ENCODE peak calls at places on chromosomes 16 and 17, in eight cellular contexts. Z is stomach, C is foreskin keratinocyte, M is cardiac muscle cell, Q is astrocyte, E is RWPE2, H is iPS DF 6.9, N is aorta. K is an unnamed sample. For H3K4me1, the result is how much of the 10 kb centered on the place peaks cover.

GRCh38 chr17:35170968-35171771 is 23.0 kb downstream of the SLC35G3 start:
- DNase-seq in Z (no peak), C (no peak), M (no peak), Q (no peak), E (no peak), H (no peak), N (no peak), K (no peak)

GRCh38 chr17:69523252-69523861 is 108.9 kb downstream of the MAP2K6 start:
- DNase-seq in Z (no peak), C (peak), M (peak), Q (peak), E (no peak), H (peak), N (no peak), K (peak)

GRCh38 chr17:57861737-57862409 is 12.0 kb upstream of the MRPS23 start:
- DNase-seq in Z (peak), C (no peak), M (peak), Q (no peak), E (no peak), H (no peak), N (peak), K (no peak)

GRCh38 chr17:9035249-9035648 is 13.9 kb downstream of the NTN1 start:
- DNase-seq in Z (no peak), C (no peak), M (no peak), Q (no peak), E (no peak), H (no peak), N (no peak), K (no peak)

GRCh38 chr17:76630151-76630550 is 13.4 kb downstream of the ST6GALNAC1 start:
- DNase-seq in Z (no peak), C (no peak), M (no peak), Q (no peak), E (no peak), H (peak), N (no peak), K (no peak)

GRCh38 chr17:2081564-2081963 is 26.7 kb downstream of the HIC1 start:
- DNase-seq in Z (no peak), C (peak), M (no peak), Q (peak), E (no peak), H (no peak), N (no peak), K (no peak)

GRCh38 chr17:57463103-57463885 is 207.0 kb downstream of the MSI2 start:
- DNase-seq in Z (no peak), C (peak), M (no peak), Q (peak), E (no peak), H (no peak), N (peak), K (no peak)

GRCh38 chr16:48608871-48609452 is 1.0 kb downstream of the N4BP1 start:
- DNase-seq in Z (peak), C (no peak), M (no peak), Q (no peak), E (no peak), H (no peak), N (no peak), K (no peak)

GRCh38 chr17:29039764-29040598 is 3.0 kb upstream of the PIPOX start:
- DNase-seq in Z (no peak), C (peak), M (no peak), Q (peak), E (no peak), H (no peak), N (no peak), K (no peak)

GRCh38 chr17:1639549-1639948 is 6.0 kb downstream of the SCARF1 start:
- DNase-seq in Z (no peak), C (no peak), M (no peak), Q (no peak), E (no peak), H (no peak), N (no peak), K (no peak)

GRCh38 chr17:2262146-2262587 is 41.4 kb downstream of the SMG6 start:
- DNase-seq in Z (no peak), C (peak), M (no peak), Q (peak), E (no peak), H (no peak), N (no peak), K (no peak)

GRCh38 chr17:14833201-14833773 is 431.8 kb downstream of the PMP22 start:
- DNase-seq in Z (no peak), C (peak), M (no peak), Q (no peak), E (no peak), H (no peak), N (no peak), K (no peak)

GRCh38 chr17:42676424-42677011 is at the start of gene PLEKHH3:
- DNase-seq in Z (no peak), C (no peak), M (no peak), Q (no peak), E (no peak), H (no peak), N (no peak), K (no peak)

DNA sequence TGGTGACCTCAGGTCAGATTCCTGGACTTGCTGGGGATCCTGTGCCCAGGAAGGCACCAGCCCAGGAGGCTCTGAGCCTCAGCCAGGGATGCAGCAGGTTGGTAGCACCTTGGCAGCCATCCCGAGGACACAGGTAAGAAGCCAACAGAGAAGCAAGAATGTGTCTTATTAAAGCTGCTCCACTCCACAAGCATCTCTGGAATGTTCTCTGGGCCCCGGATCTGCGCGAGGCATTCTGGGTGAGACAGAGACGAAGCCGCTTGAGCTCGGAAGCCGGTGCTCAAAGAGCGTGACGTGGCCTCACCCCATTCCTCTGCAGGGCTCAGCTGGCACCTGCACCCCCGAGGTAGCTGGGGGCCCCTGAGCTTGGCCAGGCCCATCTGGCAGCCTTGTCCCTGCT is 3.0 kb upstream of the TEX19 start:
- DNase-seq in Z (peak), C (peak), M (no peak), Q (peak), E (peak), H (no peak), N (no peak), K (no peak)
- H3K4me1 ChIP-seq in Z (under half), C (under half), M (under half), Q (under half), E (under half), H (under half), N (under half), K (under half)

GRCh38 chr16:86156155-86156554 is 257.2 kb downstream of the IRF8 start:
- DNase-seq in Z (no peak), C (no peak), M (no peak), Q (no peak), E (no peak), H (no peak), N (no peak), K (no peak)

GRCh38 chr16:86145669-86146068 is 246.7 kb downstream of the IRF8 start:
- DNase-seq in Z (no peak), C (no peak), M (no peak), Q (no peak), E (no peak), H (no peak), N (no peak), K (no peak)

GRCh38 chr16:86150646-86151371 is 251.8 kb downstream of the IRF8 start:
- DNase-seq in Z (no peak), C (no peak), M (no peak), Q (no peak), E (no peak), H (no peak), N (no peak), K (no peak)

DNA sequence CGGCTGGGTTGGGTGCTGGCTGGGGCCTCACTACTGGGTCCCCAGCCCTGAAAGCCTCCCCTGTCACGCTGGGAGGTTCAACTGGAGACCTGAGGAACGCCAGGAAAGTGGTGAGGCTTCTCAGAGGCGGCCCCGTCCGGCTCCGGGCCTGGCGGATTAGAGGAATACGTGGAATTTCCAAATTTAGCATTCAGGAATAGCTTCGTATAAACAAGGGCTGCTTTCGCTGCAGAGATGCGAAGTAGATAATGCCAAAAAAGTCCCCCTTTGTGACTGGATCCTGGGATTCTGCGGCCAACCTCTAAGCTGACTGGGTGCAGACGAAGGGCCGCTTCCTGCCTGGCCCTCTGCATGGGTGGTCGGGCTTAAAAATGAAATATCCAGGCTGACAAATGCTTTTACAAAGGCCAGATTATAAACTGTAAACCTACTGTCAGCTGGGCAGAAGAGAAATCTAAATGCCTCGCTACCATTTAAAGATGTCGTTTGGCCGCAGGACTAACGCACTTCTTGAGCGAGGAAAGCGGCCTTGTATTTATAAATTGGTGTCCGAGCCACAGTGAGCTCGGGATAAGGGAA is 252.5 kb downstream of the IRF8 start:
- DNase-seq in Z (no peak), C (no peak), M (no peak), Q (no peak), E (no peak), H (no peak), N (no peak), K (no peak)
- H3K27ac ChIP-seq in Z (peak), C (no peak), M (no peak), Q (no peak), E (no peak), H (no peak), N (no peak), K (no peak)

DNA sequence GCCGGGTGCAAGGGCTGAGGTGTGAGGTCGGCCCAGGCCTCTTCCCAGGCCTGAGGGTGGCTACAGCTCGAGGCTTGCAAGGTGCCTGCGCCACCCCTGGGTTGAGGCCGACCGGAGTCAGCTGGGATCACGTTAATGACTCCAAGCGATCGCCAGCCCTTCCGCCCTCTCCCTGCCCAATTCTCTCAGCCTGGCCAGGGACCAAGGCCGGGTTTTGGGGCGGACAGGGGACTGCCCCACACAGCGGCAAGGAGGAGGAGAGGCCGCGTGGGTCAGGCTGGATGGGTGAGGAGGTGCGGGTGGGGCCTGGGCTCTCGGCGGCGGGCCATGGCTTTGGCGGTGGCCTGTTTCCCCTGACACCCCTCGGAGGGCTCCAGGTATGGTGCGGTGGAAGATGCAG is 3.2 kb upstream of the WDR24 start:
- DNase-seq in Z (no peak), C (no peak), M (no peak), Q (no peak), E (no peak), H (no peak), N (no peak), K (no peak)
- H3K4me1 ChIP-seq in Z (half or more), C (under half), M (under half), Q (under half), E (under half), H (under half), N (under half), K (under half)

GRCh38 chr17:3890082-3890892 is 2.6 kb downstream of the CAMKK1 start:
- DNase-seq in Z (peak), C (no peak), M (no peak), Q (peak), E (peak), H (no peak), N (peak), K (no peak)
- H3K27ac ChIP-seq in Z (peak), C (peak), M (no peak), Q (peak), E (peak), H (no peak), N (no peak), K (peak)

GRCh38 chr17:63633742-63634141 is 11.5 kb downstream of the MAP3K3 start:
- DNase-seq in Z (no peak), C (no peak), M (no peak), Q (no peak), E (no peak), H (no peak), N (no peak), K (no peak)
- H3K4me1 ChIP-seq in Z (half or more), C (under half), M (under half), Q (under half), E (under half), H (under half), N (under half), K (under half)